ENCODE peak calls at places on chromosome 5, in nine cellular contexts. T is NCI-H1092 treated with DMSO at 0.1 percent for 48 hours, O is GM12878, N is MM.1S, S is ACHN, L is brain microvascular endothelial cell, Z is HT1080, D is B cell, V is dermis microvascular lymphatic vessel endothelial cell. I is an unnamed sample.

GRCh38 chr5:3004361-3005080 is 253.0 kb upstream of the IRX2 start:
- DNase-seq in V (no peak), T (no peak), D (no peak), S (no peak), O (no peak), Z (no peak), L (no peak), N (no peak), I (no peak)

GRCh38 chr5:147341382-147341781 is 106.6 kb downstream of the STK32A start:
- DNase-seq in D (no peak), T (no peak), O (no peak), V (no peak), L (no peak), S (no peak), N (no peak), Z (no peak), I (no peak)

GRCh38 chr5:141683596-141684161 is 1.6 kb upstream of the ARAP3 start:
- DNase-seq in S (no peak), N (no peak), T (no peak), D (no peak), L (no peak), V (no peak), Z (no peak), O (no peak), I (no peak)

GRCh38 chr5:147170603-147171002 is 64.2 kb upstream of the STK32A start:
- DNase-seq in L (no peak), D (no peak), O (no peak), V (no peak), Z (no peak), N (peak; percentile 83), S (no peak), T (no peak), I (no peak)

GRCh38 chr5:140800816-140801493 is at the start of gene PCDHA3:
- DNase-seq in N (no peak), D (no peak), T (no peak), S (no peak), O (no peak), V (peak; percentile 36), Z (no peak), L (no peak), I (peak; percentile 14)

GRCh38 chr5:34517249-34517648 is 138.9 kb upstream of the RAI14 start:
- DNase-seq in T (no peak), V (peak; percentile 71), S (no peak), D (no peak), O (no peak), Z (peak; percentile 74), L (peak; percentile 52), N (no peak), I (peak; percentile 30)

GRCh38 chr5:170238456-170238855 is 5.7 kb downstream of the C5orf58 start:
- DNase-seq in Z (no peak), O (no peak), V (no peak), S (no peak), L (no peak), T (no peak), N (peak; percentile 26), D (no peak), I (no peak)

GRCh38 chr5:54460181-54460919 is 4.9 kb downstream of the HSPB3 start:
- DNase-seq in L (peak; percentile 37), T (no peak), V (no peak), Z (peak; percentile 53), S (no peak), N (no peak), D (no peak), O (no peak), I (no peak)

GRCh38 chr5:177346820-177347219 is 4.6 kb downstream of the LMAN2 start:
- DNase-seq in D (no peak), T (no peak), L (no peak), Z (no peak), N (no peak), O (no peak), V (no peak), S (no peak), I (no peak)